ENCODE peak calls at places on chromosomes 4 and X, in six cellular contexts. F is esophagus squamous epithelium, G is breast epithelium, W is testis, A is adrenal gland, D is spleen. N is an unnamed sample.

GRCh38 chr4:89290727-89291126 is 16.9 kb downstream of the GPRIN3 start:
- DNase-seq in F (no peak), G (no peak), W (no peak), A (no peak), D (no peak), N (no peak)

GRCh38 chr4:45701616-45702015 is 422.2 kb downstream of the GABRG1 start:
- DNase-seq in F (no peak), G (no peak), W (no peak), A (no peak), D (no peak), N (no peak)

GRCh38 chr4:175298119-175298518 is 380.0 kb downstream of the ADAM29 start:
- DNase-seq in F (no peak), G (no peak), W (no peak), A (no peak), D (no peak), N (no peak)

GRCh38 chr4:104163820-104164219 is 330.9 kb downstream of the CXXC4 start:
- DNase-seq in F (no peak), G (no peak), W (no peak), A (no peak), D (no peak), N (no peak)

GRCh38 chrX:37846141-37846540 is 1.2 kb downstream of the DYNLT3 start:
- DNase-seq in F (no peak), G (no peak), W (no peak), A (no peak), D (no peak), N (no peak)

GRCh38 chr4:112418092-112418491 is 97.9 kb downstream of the NEUROG2 start:
- DNase-seq in F (no peak), G (no peak), W (no peak), A (no peak), D (no peak), N (no peak)

GRCh38 chrX:86348669-86349068 is 200.4 kb downstream of the DACH2 start:
- DNase-seq in F (no peak), G (no peak), W (no peak), A (no peak), D (no peak), N (no peak)

GRCh38 chrX:95346854-95347253 is 1337.8 kb upstream of the DIAPH2 start:
- DNase-seq in F (no peak), G (no peak), W (no peak), A (no peak), D (no peak), N (no peak)

GRCh38 chr4:64230709-64231310 is 178.4 kb downstream of the TECRL start:
- DNase-seq in F (no peak), G (no peak), W (peak; percentile 15), A (no peak), D (no peak), N (no peak)

GRCh38 chr4:161404346-161405110 is 759.3 kb downstream of the FSTL5 start:
- DNase-seq in F (no peak), G (no peak), W (no peak), A (no peak), D (no peak), N (no peak)

GRCh38 chr4:52235775-52236174 is 184.7 kb downstream of the SPATA18 start:
- DNase-seq in F (no peak), G (no peak), W (no peak), A (no peak), D (no peak), N (no peak)

GRCh38 chr4:97987019-97987648 is 156.1 kb downstream of the STPG2 start:
- DNase-seq in F (no peak), G (no peak), W (no peak), A (no peak), D (no peak), N (no peak)

GRCh38 chr4:15361529-15361928 is 66.3 kb upstream of the C1QTNF7 start:
- DNase-seq in F (no peak), G (no peak), W (no peak), A (no peak), D (no peak), N (no peak)

GRCh38 chr4:39637572-39638357 is 900 bp downstream of the SMIM14 start:
- DNase-seq in F (no peak), G (no peak), W (peak; percentile 77), A (peak; percentile 75), D (peak; percentile 83), N (peak; percentile 38)

GRCh38 chr4:8917868-8918783 is 46.5 kb upstream of the HMX1 start:
- DNase-seq in F (no peak), G (peak; percentile 75), W (peak; percentile 74), A (peak; percentile 72), D (peak; percentile 86), N (no peak)

GRCh38 chrX:3345281-3346081 is 971 bp downstream of the MXRA5 start:
- DNase-seq in F (no peak), G (peak; percentile 66), W (peak; percentile 40), A (peak; percentile 77), D (peak; percentile 76), N (no peak)

GRCh38 chrX:41116948-41117347 is 31.7 kb downstream of the USP9X start:
- DNase-seq in F (no peak), G (no peak), W (no peak), A (no peak), D (no peak), N (no peak)

GRCh38 chr4:8772499-8773123 is 99.0 kb downstream of the HMX1 start:
- DNase-seq in F (no peak), G (peak; percentile 9), W (no peak), A (no peak), D (peak; percentile 40), N (no peak)

GRCh38 chr4:38166082-38166481 is 205.9 kb downstream of the PTTG2 start:
- DNase-seq in F (no peak), G (no peak), W (no peak), A (no peak), D (no peak), N (no peak)

GRCh38 chr4:90328558-90328957 is 201.4 kb downstream of the CCSER1 start:
- DNase-seq in F (no peak), G (no peak), W (peak; percentile 81), A (peak; percentile 75), D (no peak), N (no peak)
- TF ChIP-seq POLR2A in F (no peak), G (no peak), W (no peak), A (no peak), D (no peak), N (no peak)

GRCh38 chr4:184812651-184813181 is 13.1 kb downstream of the ACSL1 start:
- DNase-seq in F (no peak), G (no peak), W (no peak), A (peak; percentile 49), D (no peak), N (no peak)
- H3K4me3 ChIP-seq in F (no peak overlapping the region), G (peak overlapping the region; percentile 26), W (no peak overlapping the region), A (no peak overlapping the region), D (no peak overlapping the region), N (peak overlapping the region; percentile 51)

GRCh38 chr4:72448231-72448630 is 120.8 kb downstream of the ADAMTS3 start:
- DNase-seq in F (no peak), G (no peak), W (no peak), A (no peak), D (no peak), N (no peak)
- TF ChIP-seq CTCF in F (no peak), G (no peak), W (no peak), A (no peak), D (no peak), N (no peak)

GRCh38 chrX:107118322-107119147 is at the start of gene RBM41:
- DNase-seq in F (peak; percentile 25), G (peak; percentile 56), W (peak; percentile 91), A (peak; percentile 88), D (peak; percentile 91), N (peak; percentile 72)
- TF ChIP-seq POLR2A in F (no peak), G (no peak), W (no peak), A (no peak), D (no peak), N (no peak)

GRCh38 chrX:84501798-84502628 is at the start of gene HDX:
- DNase-seq in F (no peak), G (peak; percentile 70), W (peak; percentile 91), A (peak; percentile 95), D (peak; percentile 87), N (peak; percentile 72)
- H3K4me3 ChIP-seq in F (peak within 1 kb of the TSS; percentile 57), G (peak within 1 kb of the TSS; percentile 71), W (peak within 1 kb of the TSS; percentile 70), A (no peak within 1 kb of the TSS), D (peak within 1 kb of the TSS; percentile 25), N (peak within 1 kb of the TSS; percentile 54)

GRCh38 chrX:115553171-115553570 is 7.8 kb upstream of the PLS3 start:
- DNase-seq in F (no peak), G (no peak), W (no peak), A (no peak), D (no peak), N (no peak)

GRCh38 chrX:115549008-115549407 is 12.0 kb upstream of the PLS3 start:
- DNase-seq in F (no peak), G (no peak), W (no peak), A (no peak), D (no peak), N (no peak)

DNA sequence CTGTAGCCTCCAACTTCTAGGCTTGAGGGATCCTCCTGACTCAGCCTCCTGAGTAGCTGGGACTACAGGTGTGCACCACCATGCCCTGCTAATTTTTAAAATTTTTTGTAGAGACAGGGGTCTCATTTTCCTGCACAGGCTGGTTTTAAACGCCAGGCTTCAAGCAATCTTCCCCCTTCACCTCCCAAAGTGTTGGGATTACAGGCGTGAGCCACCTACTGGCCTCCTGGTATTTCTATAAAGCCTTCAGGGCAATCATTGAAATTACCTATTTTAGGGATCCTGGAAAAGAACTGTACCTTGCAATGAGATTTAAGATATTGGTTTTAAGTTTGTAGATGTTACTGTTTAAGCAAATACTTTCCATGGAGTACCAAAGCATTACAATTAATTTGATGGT is 13.5 kb upstream of the PLS3 start:
- DNase-seq in F (no peak), G (no peak), W (no peak), A (no peak), D (no peak), N (no peak)
- TF ChIP-seq CTCF in F (no peak), G (no peak), W (no peak), A (no peak), D (no peak), N (no peak)

GRCh38 chr4:4901877-4902276 is 42.4 kb downstream of the MSX1 start:
- DNase-seq in F (no peak), G (no peak), W (no peak), A (no peak), D (no peak), N (no peak)

DNA sequence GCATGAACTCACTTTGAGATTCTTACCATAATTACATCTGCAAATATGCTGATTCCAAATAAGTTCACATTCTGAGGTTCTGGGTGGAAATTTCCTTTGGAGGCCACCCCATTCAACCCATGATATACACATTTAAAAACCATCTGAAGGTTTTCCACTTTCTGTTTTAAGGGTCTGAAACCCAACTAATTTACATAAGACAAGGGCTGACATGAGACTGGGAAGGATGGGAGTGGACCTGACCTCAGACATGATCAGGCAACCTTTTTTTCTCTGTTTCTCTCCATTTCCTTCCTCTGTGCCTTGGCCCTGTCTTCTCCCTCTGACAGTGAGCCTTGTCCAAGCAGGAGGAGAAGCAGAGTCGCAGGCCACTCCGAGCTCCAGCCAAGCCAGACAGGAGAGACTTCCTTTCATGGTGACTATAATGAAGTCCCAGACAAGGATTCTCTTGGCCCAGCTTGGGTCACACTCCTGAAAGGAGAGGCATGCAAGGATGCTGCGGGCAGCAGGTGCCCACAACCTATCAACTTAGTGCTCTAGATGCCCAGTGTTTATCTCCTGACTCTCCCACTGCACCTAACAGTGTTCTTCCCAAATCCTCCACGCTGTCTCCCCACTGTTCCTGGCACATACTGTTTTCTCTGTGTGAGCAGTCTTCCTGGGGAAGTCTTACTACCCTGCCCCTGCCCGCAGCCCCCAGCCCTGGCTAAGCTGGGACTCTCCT is 39.9 kb downstream of the MSX1 start:
- DNase-seq in F (no peak), G (no peak), W (no peak), A (no peak), D (no peak), N (no peak)
- TF ChIP-seq POLR2A in F (no peak), G (no peak), W (no peak), A (no peak), D (no peak), N (no peak)

N was measured in gastrocnemius medialis.